ENCODE peak calls at places on chromosomes 1 and 21, in six cellular contexts. One of them, this sample, is unnamed.
A peak's percentile ranks its signal among the peaks of the same experiment; 100 is the strongest.

GRCh38 chr1:197180252-197180878 is 33.9 kb upstream of the ASPM start:
- DNase-seq in pancreas: no peak
- DNase-seq in IMR-90: peak; percentile 92
- DNase-seq in body of pancreas: no peak
- DNase-seq in breast epithelium: no peak
- DNase-seq in Peyer's patch: no peak
- DNase-seq in this sample: no peak

GRCh38 chr1:157196245-157196543 is 58.0 kb upstream of the ETV3 start:
- DNase-seq in Peyer's patch: no peak
- DNase-seq in body of pancreas: no peak
- DNase-seq in IMR-90: no peak
- DNase-seq in pancreas: no peak
- DNase-seq in breast epithelium: no peak
- DNase-seq in this sample: no peak

GRCh38 chr1:26259005-26259404 is 20.9 kb upstream of the SH3BGRL3 start:
- DNase-seq in breast epithelium: no peak
- DNase-seq in body of pancreas: no peak
- DNase-seq in Peyer's patch: no peak
- DNase-seq in IMR-90: no peak
- DNase-seq in pancreas: no peak
- DNase-seq in this sample: no peak

GRCh38 chr1:29332204-29332603 is 95.9 kb downstream of the PTPRU start:
- DNase-seq in body of pancreas: peak; percentile 55
- DNase-seq in breast epithelium: no peak
- DNase-seq in IMR-90: peak; percentile 21
- DNase-seq in pancreas: no peak
- DNase-seq in Peyer's patch: no peak
- DNase-seq in this sample: peak; percentile 49

GRCh38 chr21:46161800-46162592 is 6.6 kb upstream of the FTCD start:
- DNase-seq in Peyer's patch: peak; percentile 28
- DNase-seq in breast epithelium: peak; percentile 44
- DNase-seq in pancreas: peak; percentile 12
- DNase-seq in IMR-90: no peak
- DNase-seq in body of pancreas: no peak
- DNase-seq in this sample: peak; percentile 6

GRCh38 chr1:81379430-81379829 is 421.3 kb upstream of the ADGRL2 start:
- DNase-seq in breast epithelium: no peak
- DNase-seq in pancreas: no peak
- DNase-seq in Peyer's patch: no peak
- DNase-seq in IMR-90: no peak
- DNase-seq in body of pancreas: no peak
- DNase-seq in this sample: no peak

GRCh38 chr1:69737527-69738176 is 169.9 kb downstream of the LRRC7 start:
- DNase-seq in breast epithelium: no peak
- DNase-seq in IMR-90: peak; percentile 67
- DNase-seq in body of pancreas: peak; percentile 51
- DNase-seq in pancreas: peak; percentile 15
- DNase-seq in Peyer's patch: no peak
- DNase-seq in this sample: peak; percentile 16

GRCh38 chr1:199135901-199136300 is 497.1 kb downstream of the PTPRC start:
- DNase-seq in pancreas: peak; percentile 14
- DNase-seq in IMR-90: no peak
- DNase-seq in Peyer's patch: no peak
- DNase-seq in body of pancreas: peak; percentile 14
- DNase-seq in breast epithelium: no peak
- DNase-seq in this sample: peak; percentile 80

GRCh38 chr1:198529414-198529813 is 11.1 kb downstream of the ATP6V1G3 start:
- DNase-seq in Peyer's patch: no peak
- DNase-seq in IMR-90: peak; percentile 81
- DNase-seq in body of pancreas: no peak
- DNase-seq in breast epithelium: no peak
- DNase-seq in pancreas: no peak
- DNase-seq in this sample: no peak

GRCh38 chr1:75707191-75707590 is 17.3 kb upstream of the ACADM start:
- DNase-seq in pancreas: no peak
- DNase-seq in Peyer's patch: no peak
- DNase-seq in breast epithelium: no peak
- DNase-seq in IMR-90: no peak
- DNase-seq in body of pancreas: no peak
- DNase-seq in this sample: no peak

GRCh38 chr1:91940496-91940895 is 8.7 kb upstream of the BRDT start:
- DNase-seq in body of pancreas: no peak
- DNase-seq in breast epithelium: no peak
- DNase-seq in Peyer's patch: no peak
- DNase-seq in IMR-90: no peak
- DNase-seq in pancreas: no peak
- DNase-seq in this sample: no peak

GRCh38 chr1:150967936-150968335 is 6.7 kb downstream of the CERS2 start:
- DNase-seq in IMR-90: no peak
- DNase-seq in pancreas: no peak
- DNase-seq in breast epithelium: no peak
- DNase-seq in Peyer's patch: peak; percentile 36
- DNase-seq in body of pancreas: no peak
- DNase-seq in this sample: no peak

GRCh38 chr1:177424746-177425145 is 254.0 kb downstream of the BRINP2 start:
- DNase-seq in breast epithelium: no peak
- DNase-seq in body of pancreas: no peak
- DNase-seq in pancreas: no peak
- DNase-seq in Peyer's patch: no peak
- DNase-seq in IMR-90: no peak
- DNase-seq in this sample: no peak

GRCh38 chr1:59384443-59384842 is 87.5 kb downstream of the FGGY start:
- DNase-seq in pancreas: no peak
- DNase-seq in body of pancreas: no peak
- DNase-seq in breast epithelium: no peak
- DNase-seq in IMR-90: no peak
- DNase-seq in Peyer's patch: no peak
- DNase-seq in this sample: no peak

GRCh38 chr1:11429226-11429625 is 49.7 kb upstream of the DISP3 start:
- DNase-seq in pancreas: no peak
- DNase-seq in Peyer's patch: no peak
- DNase-seq in IMR-90: no peak
- DNase-seq in body of pancreas: no peak
- DNase-seq in breast epithelium: no peak
- DNase-seq in this sample: no peak

GRCh38 chr1:204162498-204163074 is 3.6 kb downstream of the REN start:
- DNase-seq in Peyer's patch: peak; percentile 88
- DNase-seq in pancreas: peak; percentile 73
- DNase-seq in body of pancreas: peak; percentile 84
- DNase-seq in IMR-90: peak; percentile 56
- DNase-seq in breast epithelium: peak; percentile 90
- DNase-seq in this sample: peak; percentile 85

GRCh38 chr1:197343663-197344273 is 75.7 kb downstream of the CRB1 start:
- DNase-seq in Peyer's patch: no peak
- DNase-seq in pancreas: peak; percentile 48
- DNase-seq in body of pancreas: peak; percentile 54
- DNase-seq in breast epithelium: no peak
- DNase-seq in IMR-90: no peak
- DNase-seq in this sample: no peak

GRCh38 chr21:34075760-34076159 is 2.4 kb downstream of the MRPS6 start:
- DNase-seq in breast epithelium: no peak
- DNase-seq in IMR-90: no peak
- DNase-seq in Peyer's patch: no peak
- DNase-seq in pancreas: no peak
- DNase-seq in body of pancreas: no peak
- DNase-seq in this sample: no peak

GRCh38 chr1:1761504-1762376 is 16.5 kb downstream of the NADK start:
- DNase-seq in Peyer's patch: peak; percentile 41
- DNase-seq in body of pancreas: no peak
- DNase-seq in breast epithelium: no peak
- DNase-seq in IMR-90: no peak
- DNase-seq in pancreas: peak; percentile 10
- DNase-seq in this sample: no peak

GRCh38 chr1:48750089-48750488 is 26.6 kb downstream of the BEND5 start:
- DNase-seq in breast epithelium: no peak
- DNase-seq in body of pancreas: no peak
- DNase-seq in Peyer's patch: no peak
- DNase-seq in pancreas: no peak
- DNase-seq in IMR-90: no peak
- DNase-seq in this sample: no peak

GRCh38 chr1:236112332-236112627 is 30.1 kb upstream of the GPR137B start:
- DNase-seq in breast epithelium: no peak
- DNase-seq in IMR-90: no peak
- DNase-seq in Peyer's patch: no peak
- DNase-seq in pancreas: no peak
- DNase-seq in body of pancreas: no peak
- DNase-seq in this sample: no peak

GRCh38 chr1:6241887-6242740 is 1.9 kb upstream of the HES3 start:
- DNase-seq in pancreas: no peak
- DNase-seq in breast epithelium: no peak
- DNase-seq in body of pancreas: no peak
- DNase-seq in IMR-90: no peak
- DNase-seq in Peyer's patch: peak; percentile 49
- DNase-seq in this sample: no peak

GRCh38 chr1:24318988-24319863 is at the start of gene GRHL3:
- DNase-seq in IMR-90: no peak
- DNase-seq in Peyer's patch: peak; percentile 62
- DNase-seq in pancreas: peak; percentile 58
- DNase-seq in body of pancreas: peak; percentile 63
- DNase-seq in breast epithelium: no peak
- DNase-seq in this sample: no peak

GRCh38 chr21:42561742-42562141 is 48.1 kb downstream of the SLC37A1 start:
- DNase-seq in IMR-90: no peak
- DNase-seq in Peyer's patch: peak; percentile 47
- DNase-seq in breast epithelium: peak; percentile 28
- DNase-seq in pancreas: no peak
- DNase-seq in body of pancreas: peak; percentile 27
- DNase-seq in this sample: no peak

GRCh38 chr1:77405186-77405585 is 123.4 kb downstream of the AK5 start:
- DNase-seq in breast epithelium: no peak
- DNase-seq in pancreas: no peak
- DNase-seq in body of pancreas: no peak
- DNase-seq in Peyer's patch: no peak
- DNase-seq in IMR-90: no peak
- DNase-seq in this sample: no peak

GRCh38 chr21:39472211-39472610 is 20.4 kb downstream of the SH3BGR start:
- DNase-seq in Peyer's patch: no peak
- DNase-seq in IMR-90: no peak
- DNase-seq in body of pancreas: no peak
- DNase-seq in breast epithelium: no peak
- DNase-seq in pancreas: no peak
- DNase-seq in this sample: no peak

GRCh38 chr1:12438349-12438924 is 179.6 kb downstream of the DHRS3 start:
- DNase-seq in body of pancreas: no peak
- DNase-seq in breast epithelium: no peak
- DNase-seq in pancreas: no peak
- DNase-seq in IMR-90: no peak
- DNase-seq in Peyer's patch: no peak
- DNase-seq in this sample: no peak

GRCh38 chr1:230401096-230401495 is 25.0 kb downstream of the PGBD5 start:
- DNase-seq in pancreas: no peak
- DNase-seq in IMR-90: no peak
- DNase-seq in Peyer's patch: no peak
- DNase-seq in body of pancreas: no peak
- DNase-seq in breast epithelium: no peak
- DNase-seq in this sample: no peak

GRCh38 chr1:107061886-107062285 is 5.4 kb downstream of the PRMT6 start:
- DNase-seq in pancreas: no peak
- DNase-seq in IMR-90: no peak
- DNase-seq in Peyer's patch: no peak
- DNase-seq in breast epithelium: no peak
- DNase-seq in body of pancreas: no peak
- DNase-seq in this sample: no peak

GRCh38 chr1:27609618-27610240 is 5.8 kb upstream of the AHDC1 start:
- DNase-seq in breast epithelium: no peak
- DNase-seq in Peyer's patch: no peak
- DNase-seq in body of pancreas: no peak
- DNase-seq in IMR-90: no peak
- DNase-seq in pancreas: no peak
- DNase-seq in this sample: no peak
- H3K4me1 ChIP-seq in breast epithelium: no peaks in the 10 kb centered on the region
- H3K4me1 ChIP-seq in Peyer's patch: peaks cover 4% of the 10 kb centered on the region
- H3K4me1 ChIP-seq in body of pancreas: peaks cover 4% of the 10 kb centered on the region
- H3K4me1 ChIP-seq in IMR-90: no peaks in the 10 kb centered on the region
- H3K4me1 ChIP-seq in pancreas: no peaks in the 10 kb centered on the region
- H3K4me1 ChIP-seq in this sample: peaks cover 6% of the 10 kb centered on the region

DNA sequence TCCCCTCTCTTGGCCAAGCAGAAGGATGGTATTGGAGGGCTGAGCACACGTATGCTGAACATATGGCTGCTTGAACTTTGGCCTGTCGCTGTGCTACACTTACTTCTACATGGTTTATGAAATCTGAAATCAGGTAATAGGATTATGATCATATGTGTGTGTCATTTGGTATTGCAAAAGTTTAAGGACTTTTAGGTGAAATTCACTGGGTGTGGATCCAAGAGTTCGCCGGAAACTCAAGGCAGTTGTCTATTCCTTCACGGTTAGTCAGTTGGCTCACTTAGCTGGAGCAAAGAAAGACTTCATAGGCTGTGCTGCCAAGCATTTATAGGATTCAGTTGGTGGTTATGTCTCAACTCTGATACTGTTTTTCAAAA is 918 bp downstream of the UAP1 start:
- DNase-seq in Peyer's patch: no peak
- DNase-seq in body of pancreas: peak; percentile 45
- DNase-seq in IMR-90: peak; percentile 65
- DNase-seq in pancreas: peak; percentile 25
- DNase-seq in breast epithelium: no peak
- DNase-seq in this sample: no peak
- H3K4me1 ChIP-seq in Peyer's patch: peaks cover 13% of the 10 kb centered on the region
- H3K4me1 ChIP-seq in body of pancreas: peaks cover 42% of the 10 kb centered on the region
- H3K4me1 ChIP-seq in IMR-90: peaks cover 10% of the 10 kb centered on the region
- H3K4me1 ChIP-seq in pancreas: peaks cover 29% of the 10 kb centered on the region
- H3K4me1 ChIP-seq in breast epithelium: no peaks in the 10 kb centered on the region
- H3K4me1 ChIP-seq in this sample: no peaks in the 10 kb centered on the region

GRCh38 chr1:205935869-205936268 is 7.4 kb downstream of the SLC26A9 start:
- DNase-seq in Peyer's patch: no peak
- DNase-seq in body of pancreas: no peak
- DNase-seq in breast epithelium: no peak
- DNase-seq in pancreas: no peak
- DNase-seq in IMR-90: no peak
- DNase-seq in this sample: no peak
- H3K4me1 ChIP-seq in Peyer's patch: no peaks in the 10 kb centered on the region
- H3K4me1 ChIP-seq in body of pancreas: peaks cover 44% of the 10 kb centered on the region
- H3K4me1 ChIP-seq in breast epithelium: peaks cover 4% of the 10 kb centered on the region
- H3K4me1 ChIP-seq in pancreas: peaks cover 12% of the 10 kb centered on the region
- H3K4me1 ChIP-seq in IMR-90: peaks cover 7% of the 10 kb centered on the region
- H3K4me1 ChIP-seq in this sample: no peaks in the 10 kb centered on the region

GRCh38 chr1:155966750-155967149 is 11.6 kb downstream of the ARHGEF2 start:
- DNase-seq in IMR-90: no peak
- DNase-seq in Peyer's patch: no peak
- DNase-seq in pancreas: no peak
- DNase-seq in breast epithelium: no peak
- DNase-seq in body of pancreas: no peak
- DNase-seq in this sample: no peak

GRCh38 chr1:155962599-155963211 is 15.6 kb downstream of the ARHGEF2 start:
- DNase-seq in pancreas: no peak
- DNase-seq in Peyer's patch: no peak
- DNase-seq in breast epithelium: no peak
- DNase-seq in body of pancreas: no peak
- DNase-seq in IMR-90: no peak
- DNase-seq in this sample: no peak

GRCh38 chr1:155966135-155966534 is 12.2 kb downstream of the ARHGEF2 start:
- DNase-seq in IMR-90: no peak
- DNase-seq in pancreas: no peak
- DNase-seq in breast epithelium: no peak
- DNase-seq in Peyer's patch: no peak
- DNase-seq in body of pancreas: no peak
- DNase-seq in this sample: no peak

GRCh38 chr1:155961937-155962336 is 16.4 kb downstream of the ARHGEF2 start:
- DNase-seq in Peyer's patch: no peak
- DNase-seq in IMR-90: peak; percentile 97
- DNase-seq in body of pancreas: no peak
- DNase-seq in breast epithelium: no peak
- DNase-seq in pancreas: no peak
- DNase-seq in this sample: no peak

GRCh38 chr1:155964193-155964592 is 14.2 kb downstream of the ARHGEF2 start:
- DNase-seq in breast epithelium: no peak
- DNase-seq in body of pancreas: no peak
- DNase-seq in pancreas: no peak
- DNase-seq in IMR-90: no peak
- DNase-seq in Peyer's patch: no peak
- DNase-seq in this sample: no peak
- H3K4me1 ChIP-seq in breast epithelium: no peaks in the 10 kb centered on the region
- H3K4me1 ChIP-seq in body of pancreas: no peaks in the 10 kb centered on the region
- H3K4me1 ChIP-seq in pancreas: no peaks in the 10 kb centered on the region
- H3K4me1 ChIP-seq in IMR-90: peaks cover 33% of the 10 kb centered on the region
- H3K4me1 ChIP-seq in Peyer's patch: peaks cover 35% of the 10 kb centered on the region
- H3K4me1 ChIP-seq in this sample: peaks cover 7% of the 10 kb centered on the region